ENCODE peak calls at places on chromosomes 1 and 21, in ten cellular contexts. B, Z, N, X, D, F, W, H, E and S are unnamed samples.

GRCh38 chr21:41213081-41213480 is 45.1 kb downstream of the BACE2 start:
- DNase-seq in D (no peak), Z (no peak), E (no peak), X (no peak), W (no peak), B (no peak), N (no peak), H (no peak), F (no peak), S (no peak)

GRCh38 chr1:97489834-97490233 is 431.0 kb downstream of the DPYD start:
- DNase-seq in F (no peak), H (no peak), W (no peak), B (no peak), N (peak), E (peak), D (no peak), X (no peak), Z (peak), S (no peak)

GRCh38 chr1:2833454-2834145 is 32.1 kb upstream of the TTC34 start:
- DNase-seq in F (no peak), D (no peak), E (no peak), H (no peak), Z (no peak), B (no peak), X (no peak), W (no peak), N (no peak), S (no peak)

GRCh38 chr21:28602581-28602980 is 390.1 kb downstream of the LTN1 start:
- DNase-seq in B (no peak), E (no peak), X (no peak), W (no peak), D (no peak), F (no peak), N (no peak), H (no peak), Z (no peak), S (no peak)

GRCh38 chr21:17693801-17694200 is 81.1 kb upstream of the BTG3 start:
- DNase-seq in W (no peak), B (no peak), X (peak), H (no peak), E (no peak), N (no peak), D (no peak), F (no peak), Z (no peak), S (no peak)

GRCh38 chr1:63669151-63669961 is 76.1 kb downstream of the PGM1 start:
- DNase-seq in N (no peak), B (no peak), Z (no peak), D (no peak), E (no peak), X (no peak), W (no peak), H (no peak), F (no peak), S (peak)

GRCh38 chr1:36224537-36225297 is 474 bp downstream of the THRAP3 start:
- DNase-seq in H (no peak), N (peak), B (peak), Z (peak), F (peak), X (peak), D (no peak), W (no peak), E (peak), S (peak)

GRCh38 chr1:89603651-89604413 is 29.1 kb upstream of the LRRC8C start:
- DNase-seq in F (no peak), E (peak), N (no peak), Z (peak), H (no peak), X (no peak), B (no peak), W (no peak), D (peak), S (no peak)

GRCh38 chr1:78340006-78340405 is 150.8 kb upstream of the PTGFR start:
- DNase-seq in E (peak), Z (peak), D (no peak), F (no peak), N (no peak), B (no peak), X (no peak), W (no peak), H (no peak), S (peak)

GRCh38 chr1:162248854-162249535 is 127.7 kb downstream of the SPATA46 start:
- DNase-seq in D (no peak), H (no peak), W (no peak), F (no peak), N (no peak), B (no peak), X (no peak), E (no peak), Z (no peak), S (peak)

GRCh38 chr21:43303240-43304178 is 123.4 kb downstream of the SIK1 start:
- DNase-seq in Z (no peak), W (no peak), E (no peak), X (no peak), D (no peak), B (no peak), N (no peak), F (no peak), H (no peak), S (no peak)

GRCh38 chr21:15731243-15731613 is 1.4 kb downstream of the USP25 start:
- DNase-seq in D (no peak), F (no peak), N (no peak), Z (no peak), H (no peak), B (no peak), X (peak), E (peak), W (no peak), S (no peak)

GRCh38 chr1:30885580-30886513 is 22.7 kb downstream of the SDC3 start:
- DNase-seq in Z (no peak), N (no peak), H (no peak), W (no peak), X (no peak), D (no peak), F (no peak), E (no peak), B (no peak), S (peak)

GRCh38 chr1:7592120-7592798 is 178.8 kb upstream of the VAMP3 start:
- DNase-seq in Z (no peak), N (no peak), F (no peak), B (no peak), E (no peak), H (no peak), D (no peak), X (no peak), W (no peak), S (no peak)

GRCh38 chr1:23575226-23575810 is 16.0 kb upstream of the ID3 start:
- DNase-seq in E (peak), N (no peak), Z (no peak), H (no peak), B (no peak), X (no peak), D (no peak), F (no peak), W (no peak), S (no peak)

GRCh38 chr1:67894981-67895735 is 61.9 kb upstream of the GNG12 start:
- DNase-seq in D (no peak), E (no peak), W (no peak), Z (no peak), H (no peak), N (no peak), X (no peak), F (no peak), B (no peak), S (peak)

GRCh38 chr21:42331660-42332059 is 16.5 kb upstream of the TFF3 start:
- DNase-seq in H (no peak), E (no peak), N (no peak), Z (no peak), F (no peak), B (no peak), D (no peak), W (no peak), X (no peak), S (no peak)

GRCh38 chr1:236458991-236459390 is 64.8 kb upstream of the LGALS8 start:
- DNase-seq in D (no peak), F (no peak), E (no peak), Z (no peak), B (no peak), W (no peak), H (no peak), X (no peak), N (no peak), S (no peak)